ENCODE peak calls at places on chromosomes 4 and X, in ten cellular contexts. A is activated CD4-positive, alpha-beta T cell treated with anti-CD3 and anti-CD28 coated beads, Interleukin-2, amount 50 U/mL, for 1 hour; W is NCI-H2081 treated with DMSO at 0.1 percent for 48 hours; M is skeletal muscle cell; G is body of pancreas; Y is omental fat pad; J is lower leg skin; D is hippocampal formation; R is CD8-positive, alpha-beta memory T cell; H is HFF-Myc. I is an unnamed sample.

GRCh38 chrX:56564921-56565861 is 1.8 kb downstream of the UBQLN2 start:
- DNase-seq in D (peak), R (no peak), A (no peak), G (no peak), Y (no peak), H (no peak), W (no peak), M (no peak), J (peak), I (no peak)

GRCh38 chrX:154056739-154057367 is 37.2 kb upstream of the IRAK1 start:
- DNase-seq in Y (no peak), R (no peak), J (no peak), M (no peak), G (peak), A (no peak), D (no peak), W (no peak), H (no peak), I (peak)

GRCh38 chr4:176270669-176271068 is 1.6 kb upstream of the ASB5 start:
- DNase-seq in R (no peak), Y (no peak), G (no peak), A (no peak), W (no peak), D (no peak), H (peak), M (peak), J (no peak), I (peak)

GRCh38 chrX:33053001-33053400 is 158.3 kb downstream of the DMD start:
- DNase-seq in Y (no peak), R (no peak), W (no peak), D (no peak), G (no peak), J (no peak), H (no peak), M (no peak), A (no peak), I (no peak)

GRCh38 chr4:157957905-157958304 is 214.9 kb downstream of the GASK1B start:
- DNase-seq in W (no peak), R (no peak), H (no peak), G (no peak), D (no peak), A (no peak), J (no peak), Y (no peak), M (no peak), I (no peak)

GRCh38 chrX:8755813-8756212 is 23.9 kb upstream of the ANOS1 start:
- DNase-seq in D (no peak), Y (no peak), G (no peak), J (no peak), R (no peak), A (no peak), W (no peak), H (no peak), M (no peak), I (no peak)

GRCh38 chr4:122762966-122763716 is 30.6 kb downstream of the BBS12 start:
- DNase-seq in D (no peak), Y (no peak), R (no peak), G (no peak), M (no peak), A (no peak), J (no peak), H (peak), W (no peak), I (no peak)

GRCh38 chr4:6917445-6918241 is 8.0 kb downstream of the TBC1D14 start:
- DNase-seq in Y (peak), H (no peak), J (peak), A (peak), M (no peak), G (peak), W (peak), R (no peak), D (no peak), I (peak)

GRCh38 chrX:26387906-26388305 is 171.9 kb downstream of the MAGEB5 start:
- DNase-seq in M (no peak), H (no peak), D (no peak), A (no peak), Y (no peak), J (no peak), G (no peak), R (no peak), W (no peak), I (no peak)

GRCh38 chrX:40543661-40544328 is 37.0 kb upstream of the ATP6AP2 start:
- DNase-seq in Y (no peak), M (no peak), D (no peak), W (peak), G (peak), R (no peak), J (no peak), A (no peak), H (peak), I (peak)

GRCh38 chr4:139889194-139889762 is 223.7 kb downstream of the MGST2 start:
- DNase-seq in J (no peak), D (no peak), G (no peak), W (no peak), A (no peak), Y (no peak), H (no peak), R (no peak), M (no peak), I (no peak)

GRCh38 chr4:24210332-24210902 is 320.6 kb upstream of the PPARGC1A start:
- DNase-seq in G (peak), J (peak), H (no peak), M (peak), R (no peak), Y (peak), A (no peak), D (no peak), W (no peak), I (no peak)

GRCh38 chr4:166065324-166065723 is 192.3 kb downstream of the TLL1 start:
- DNase-seq in H (no peak), M (no peak), R (no peak), G (no peak), A (no peak), Y (no peak), W (no peak), J (no peak), D (no peak), I (no peak)

GRCh38 chr4:74044676-74045075 is 6.2 kb upstream of the CXCL3 start:
- DNase-seq in J (no peak), M (no peak), Y (no peak), R (no peak), W (no peak), G (no peak), D (no peak), A (no peak), H (no peak), I (no peak)

GRCh38 chr4:183580370-183580769 is 75.5 kb downstream of the ING2 start:
- DNase-seq in D (no peak), A (no peak), G (no peak), R (no peak), W (no peak), H (no peak), Y (no peak), M (no peak), J (no peak), I (no peak)

GRCh38 chr4:10034136-10034535 is 12.8 kb upstream of the SLC2A9 start:
- DNase-seq in G (no peak), W (no peak), A (no peak), Y (no peak), R (no peak), H (no peak), D (no peak), M (no peak), J (peak), I (no peak)

GRCh38 chr4:20196476-20196875 is 55.2 kb upstream of the SLIT2 start:
- DNase-seq in D (no peak), M (no peak), A (no peak), R (no peak), Y (no peak), W (no peak), J (no peak), G (no peak), H (no peak), I (no peak)

GRCh38 chr4:70722199-70722791 is 531 bp downstream of the RUFY3 start:
- DNase-seq in R (no peak), H (no peak), Y (no peak), D (no peak), G (no peak), M (no peak), A (peak), J (no peak), W (no peak), I (no peak)

GRCh38 chr4:168569066-168569908 is 72.4 kb downstream of the PALLD start:
- DNase-seq in J (no peak), G (peak), Y (no peak), H (no peak), R (no peak), D (no peak), M (no peak), A (no peak), W (no peak), I (peak)

GRCh38 chr4:115249808-115250207 is 136.4 kb upstream of the NDST4 start:
- DNase-seq in M (no peak), J (no peak), G (no peak), Y (no peak), W (no peak), A (no peak), R (no peak), D (no peak), H (no peak), I (no peak)